ENCODE peak calls at places on chromosomes 2 and 18, in five cellular contexts. One of them, this sample, is unnamed.

GRCh38 chr2:48527211-48527880 is 2.6 kb upstream of the STON1 start:
- DNase-seq in lower leg skin: no peak
- DNase-seq in ovary: no peak
- DNase-seq in kidney epithelial cell: no peak
- DNase-seq in GM10248: no peak
- DNase-seq in this sample: no peak

GRCh38 chr2:30192327-30192726 is 39.0 kb upstream of the LBH start:
- DNase-seq in lower leg skin: peak; percentile 3
- DNase-seq in ovary: no peak
- DNase-seq in kidney epithelial cell: no peak
- DNase-seq in GM10248: no peak
- DNase-seq in this sample: no peak

GRCh38 chr2:127064642-127065250 is 42.2 kb downstream of the BIN1 start:
- DNase-seq in lower leg skin: peak; percentile 98
- DNase-seq in ovary: peak; percentile 75
- DNase-seq in kidney epithelial cell: peak; percentile 92
- DNase-seq in GM10248: peak; percentile 87
- DNase-seq in this sample: peak; percentile 96

GRCh38 chr2:147325955-147326354 is 518.9 kb upstream of the ACVR2A start:
- DNase-seq in lower leg skin: no peak
- DNase-seq in ovary: no peak
- DNase-seq in kidney epithelial cell: no peak
- DNase-seq in GM10248: no peak
- DNase-seq in this sample: no peak

GRCh38 chr2:163681765-163682164 is 54.0 kb downstream of the FIGN start:
- DNase-seq in lower leg skin: no peak
- DNase-seq in ovary: peak; percentile 28
- DNase-seq in kidney epithelial cell: no peak
- DNase-seq in GM10248: no peak
- DNase-seq in this sample: no peak

GRCh38 chr2:88829607-88830463 is 138.4 kb downstream of the RPIA start:
- DNase-seq in lower leg skin: no peak
- DNase-seq in ovary: no peak
- DNase-seq in kidney epithelial cell: no peak
- DNase-seq in GM10248: no peak
- DNase-seq in this sample: no peak

GRCh38 chr2:98172951-98173350 is 86.0 kb downstream of the VWA3B start:
- DNase-seq in lower leg skin: no peak
- DNase-seq in ovary: no peak
- DNase-seq in kidney epithelial cell: no peak
- DNase-seq in GM10248: no peak
- DNase-seq in this sample: no peak

GRCh38 chr2:25340340-25340886 is 1.3 kb downstream of the DNMT3A start:
- DNase-seq in lower leg skin: no peak
- DNase-seq in ovary: peak; percentile 79
- DNase-seq in kidney epithelial cell: no peak
- DNase-seq in GM10248: no peak
- DNase-seq in this sample: no peak

GRCh38 chr2:212956665-212957064 is 194.7 kb downstream of the IKZF2 start:
- DNase-seq in lower leg skin: no peak
- DNase-seq in ovary: no peak
- DNase-seq in kidney epithelial cell: no peak
- DNase-seq in GM10248: no peak
- DNase-seq in this sample: no peak

GRCh38 chr2:233838251-233838650 is 16.1 kb downstream of the HJURP start:
- DNase-seq in lower leg skin: no peak
- DNase-seq in ovary: no peak
- DNase-seq in kidney epithelial cell: no peak
- DNase-seq in GM10248: no peak
- DNase-seq in this sample: peak; percentile 32

GRCh38 chr2:172038604-172039003 is 38.9 kb downstream of the METAP1D start:
- DNase-seq in lower leg skin: no peak
- DNase-seq in ovary: no peak
- DNase-seq in kidney epithelial cell: no peak
- DNase-seq in GM10248: no peak
- DNase-seq in this sample: no peak

GRCh38 chr2:33304032-33304864 is 172.2 kb upstream of the RASGRP3 start:
- DNase-seq in lower leg skin: no peak
- DNase-seq in ovary: no peak
- DNase-seq in kidney epithelial cell: no peak
- DNase-seq in GM10248: no peak
- DNase-seq in this sample: no peak

GRCh38 chr2:235595420-235596010 is 101.7 kb downstream of the AGAP1 start:
- DNase-seq in lower leg skin: peak; percentile 95
- DNase-seq in ovary: peak; percentile 76
- DNase-seq in kidney epithelial cell: no peak
- DNase-seq in GM10248: peak; percentile 64
- DNase-seq in this sample: peak; percentile 87

GRCh38 chr2:172080641-172081230 is 4.6 kb upstream of the DLX1 start:
- DNase-seq in lower leg skin: no peak
- DNase-seq in ovary: no peak
- DNase-seq in kidney epithelial cell: no peak
- DNase-seq in GM10248: peak; percentile 23
- DNase-seq in this sample: no peak

GRCh38 chr2:33441235-33441810 is 35.1 kb upstream of the RASGRP3 start:
- DNase-seq in lower leg skin: no peak
- DNase-seq in ovary: peak; percentile 24
- DNase-seq in kidney epithelial cell: no peak
- DNase-seq in GM10248: peak; percentile 53
- DNase-seq in this sample: no peak

GRCh38 chr2:240925191-240925575 is 19.0 kb downstream of the CROCC2 start:
- DNase-seq in lower leg skin: peak; percentile 82
- DNase-seq in ovary: peak; percentile 26
- DNase-seq in kidney epithelial cell: no peak
- DNase-seq in GM10248: no peak
- DNase-seq in this sample: peak; percentile 65

GRCh38 chr2:174259981-174260380 is 11.6 kb upstream of the OLA1 start:
- DNase-seq in lower leg skin: no peak
- DNase-seq in ovary: no peak
- DNase-seq in kidney epithelial cell: no peak
- DNase-seq in GM10248: no peak
- DNase-seq in this sample: no peak

GRCh38 chr2:106531676-106532075 is 44.5 kb downstream of the CD8B2 start:
- DNase-seq in lower leg skin: no peak
- DNase-seq in ovary: no peak
- DNase-seq in kidney epithelial cell: no peak
- DNase-seq in GM10248: no peak
- DNase-seq in this sample: no peak

GRCh38 chr2:59032469-59032868 is 791.3 kb upstream of the FANCL start:
- DNase-seq in lower leg skin: no peak
- DNase-seq in ovary: no peak
- DNase-seq in kidney epithelial cell: no peak
- DNase-seq in GM10248: no peak
- DNase-seq in this sample: no peak

GRCh38 chr2:152710713-152711112 is 6.5 kb downstream of the PRPF40A start:
- DNase-seq in lower leg skin: no peak
- DNase-seq in ovary: no peak
- DNase-seq in kidney epithelial cell: no peak
- DNase-seq in GM10248: no peak
- DNase-seq in this sample: no peak

GRCh38 chr2:50840346-50841124 is 191.4 kb downstream of the NRXN1 start:
- DNase-seq in lower leg skin: no peak
- DNase-seq in ovary: no peak
- DNase-seq in kidney epithelial cell: no peak
- DNase-seq in GM10248: no peak
- DNase-seq in this sample: no peak

GRCh38 chr18:11053293-11053692 is 96.1 kb downstream of the PIEZO2 start:
- DNase-seq in lower leg skin: no peak
- DNase-seq in ovary: no peak
- DNase-seq in kidney epithelial cell: no peak
- DNase-seq in GM10248: no peak
- DNase-seq in this sample: no peak

GRCh38 chr2:69483696-69484095 is 46.5 kb upstream of the NFU1 start:
- DNase-seq in lower leg skin: no peak
- DNase-seq in ovary: no peak
- DNase-seq in kidney epithelial cell: peak; percentile 28
- DNase-seq in GM10248: no peak
- DNase-seq in this sample: no peak

GRCh38 chr2:176177580-176178270 is 10.7 kb upstream of the HOXD1 start:
- DNase-seq in lower leg skin: peak; percentile 56
- DNase-seq in ovary: no peak
- DNase-seq in kidney epithelial cell: no peak
- DNase-seq in GM10248: no peak
- DNase-seq in this sample: no peak

GRCh38 chr18:63775166-63775730 is at the start of gene SERPINB7:
- DNase-seq in lower leg skin: no peak
- DNase-seq in ovary: no peak
- DNase-seq in kidney epithelial cell: peak; percentile 83
- DNase-seq in GM10248: no peak
- DNase-seq in this sample: no peak

GRCh38 chr2:1927896-1928568 is 183.7 kb upstream of the PXDN start:
- DNase-seq in lower leg skin: peak; percentile 63
- DNase-seq in ovary: no peak
- DNase-seq in kidney epithelial cell: no peak
- DNase-seq in GM10248: no peak
- DNase-seq in this sample: no peak

GRCh38 chr18:76920974-76921373 is 98.6 kb downstream of the ZNF236 start:
- DNase-seq in lower leg skin: no peak
- DNase-seq in ovary: no peak
- DNase-seq in kidney epithelial cell: no peak
- DNase-seq in GM10248: no peak
- DNase-seq in this sample: no peak

GRCh38 chr18:76922107-76922506 is 99.8 kb downstream of the ZNF236 start:
- DNase-seq in lower leg skin: no peak
- DNase-seq in ovary: no peak
- DNase-seq in kidney epithelial cell: no peak
- DNase-seq in GM10248: peak; percentile 80
- DNase-seq in this sample: no peak

GRCh38 chr18:76928179-76928868 is 106.0 kb downstream of the ZNF236 start:
- DNase-seq in lower leg skin: no peak
- DNase-seq in ovary: no peak
- DNase-seq in kidney epithelial cell: no peak
- DNase-seq in GM10248: no peak
- DNase-seq in this sample: no peak

GRCh38 chr18:76927216-76927725 is 104.9 kb downstream of the ZNF236 start:
- DNase-seq in lower leg skin: no peak
- DNase-seq in ovary: no peak
- DNase-seq in kidney epithelial cell: no peak
- DNase-seq in GM10248: no peak
- DNase-seq in this sample: no peak

GRCh38 chr18:76923485-76924085 is 101.2 kb downstream of the ZNF236 start:
- DNase-seq in lower leg skin: no peak
- DNase-seq in ovary: no peak
- DNase-seq in kidney epithelial cell: no peak
- DNase-seq in GM10248: no peak
- DNase-seq in this sample: no peak
- TF ChIP-seq CTCF in lower leg skin: no peak
- TF ChIP-seq CTCF in ovary: no peak
- TF ChIP-seq CTCF in kidney epithelial cell: peak; percentile 62
- TF ChIP-seq CTCF in GM10248: peak; percentile 40
- TF ChIP-seq CTCF in this sample: no peak

GRCh38 chr2:128178144-128178649 is 87.2 kb downstream of the UGGT1 start:
- DNase-seq in lower leg skin: no peak
- DNase-seq in ovary: no peak
- DNase-seq in kidney epithelial cell: no peak
- DNase-seq in GM10248: no peak
- DNase-seq in this sample: no peak

GRCh38 chr2:128178650-128179460 is 87.9 kb downstream of the UGGT1 start:
- DNase-seq in lower leg skin: no peak
- DNase-seq in ovary: peak; percentile 55
- DNase-seq in kidney epithelial cell: no peak
- DNase-seq in GM10248: peak; percentile 32
- DNase-seq in this sample: no peak

GRCh38 chr2:128180031-128180430 is 89.0 kb downstream of the UGGT1 start:
- DNase-seq in lower leg skin: no peak
- DNase-seq in ovary: no peak
- DNase-seq in kidney epithelial cell: no peak
- DNase-seq in GM10248: no peak
- DNase-seq in this sample: no peak

GRCh38 chr2:128177315-128177714 is 86.3 kb downstream of the UGGT1 start:
- DNase-seq in lower leg skin: no peak
- DNase-seq in ovary: no peak
- DNase-seq in kidney epithelial cell: no peak
- DNase-seq in GM10248: no peak
- DNase-seq in this sample: no peak

DNA sequence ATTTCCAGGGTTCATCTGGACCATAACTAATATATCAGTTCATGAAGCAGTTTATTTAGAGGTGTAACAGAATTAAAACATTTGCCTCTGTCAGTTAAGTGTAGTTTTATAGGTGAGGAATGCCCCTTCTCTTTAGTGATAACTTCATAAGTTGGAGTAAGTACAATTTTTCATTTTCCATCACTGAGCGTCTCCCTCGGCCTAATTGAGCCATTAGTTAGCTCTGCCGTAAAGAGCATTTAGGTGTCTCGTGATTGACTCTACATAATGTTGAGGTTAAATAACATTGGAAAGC is 88.4 kb downstream of the UGGT1 start:
- DNase-seq in lower leg skin: no peak
- DNase-seq in ovary: no peak
- DNase-seq in kidney epithelial cell: no peak
- DNase-seq in GM10248: no peak
- DNase-seq in this sample: no peak
- TF ChIP-seq CTCF in lower leg skin: no peak
- TF ChIP-seq CTCF in ovary: no peak
- TF ChIP-seq CTCF in kidney epithelial cell: no peak
- TF ChIP-seq CTCF in GM10248: no peak
- TF ChIP-seq CTCF in this sample: no peak

GRCh38 chr2:211035548-211036185 is 479.3 kb downstream of the CPS1 start:
- DNase-seq in lower leg skin: no peak
- DNase-seq in ovary: no peak
- DNase-seq in kidney epithelial cell: no peak
- DNase-seq in GM10248: no peak
- DNase-seq in this sample: no peak
- TF ChIP-seq CTCF in lower leg skin: no peak
- TF ChIP-seq CTCF in ovary: no peak
- TF ChIP-seq CTCF in kidney epithelial cell: peak; percentile 60
- TF ChIP-seq CTCF in GM10248: peak; percentile 52
- TF ChIP-seq CTCF in this sample: no peak

DNA sequence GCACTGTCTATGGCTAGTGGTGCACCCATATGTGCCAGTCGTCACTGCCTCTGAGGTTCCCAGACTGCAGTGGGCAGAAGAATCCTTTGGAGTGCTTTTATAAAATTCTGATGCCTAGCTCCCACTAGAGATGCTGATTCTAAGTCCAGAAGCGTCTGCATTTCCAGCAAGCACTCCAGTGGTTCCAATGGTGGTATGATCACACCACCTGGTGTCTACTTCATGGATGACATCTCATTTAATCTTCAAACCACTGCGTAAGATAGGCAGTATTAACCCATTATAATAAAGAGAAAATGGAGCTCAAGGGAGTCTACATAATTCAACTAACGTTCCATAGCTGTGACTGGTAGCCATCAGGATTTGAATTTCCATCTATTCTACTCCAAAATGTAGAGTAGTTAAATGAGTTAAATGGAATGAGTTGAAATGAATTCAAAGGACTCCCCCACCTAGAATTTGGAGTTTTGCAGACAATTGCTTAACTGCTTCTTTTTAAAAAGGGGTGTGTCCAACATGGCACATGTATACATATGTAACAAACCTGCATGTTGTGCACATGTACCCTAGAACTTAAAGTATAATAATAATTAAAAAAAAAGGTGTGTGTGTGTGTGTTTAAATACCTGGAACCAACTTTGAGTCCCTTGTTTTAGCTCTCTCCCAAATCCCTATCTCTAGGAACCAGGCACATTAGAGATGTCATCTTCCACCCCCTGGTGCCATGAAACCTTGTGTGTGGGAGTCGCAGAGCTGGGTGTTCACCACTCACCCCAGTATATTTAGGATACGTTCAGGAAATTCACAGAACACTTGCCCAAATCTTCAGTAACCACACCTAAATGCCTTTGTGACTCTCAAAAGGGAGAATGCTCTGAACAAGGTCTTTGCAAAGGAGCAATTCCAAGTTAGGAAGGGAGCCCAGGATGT is 14.1 kb downstream of the LAMA3 start:
- DNase-seq in lower leg skin: no peak
- DNase-seq in ovary: no peak
- DNase-seq in kidney epithelial cell: no peak
- DNase-seq in GM10248: peak; percentile 45
- DNase-seq in this sample: no peak
- TF ChIP-seq CTCF in lower leg skin: no peak
- TF ChIP-seq CTCF in ovary: no peak
- TF ChIP-seq CTCF in kidney epithelial cell: peak; percentile 50
- TF ChIP-seq CTCF in GM10248: peak; percentile 45
- TF ChIP-seq CTCF in this sample: peak; percentile 44

This sample was measured in suprapubic skin.